ENCODE peak calls at places on chromosome 2, in nine cellular contexts. H, B, T, M, G, R, J, W and Y are unnamed samples.

GRCh38 chr2:29123584-29124349 is 8.6 kb downstream of the CLIP4 start:
- DNase-seq in B (no peak), R (no peak), M (peak; percentile 90), W (no peak), T (peak; percentile 43), H (peak; percentile 28), G (no peak), J (peak; percentile 74), Y (no peak)

GRCh38 chr2:219571311-219572236 is at the start of gene OBSL1:
- DNase-seq in B (no peak), G (peak; percentile 85), J (peak; percentile 92), T (peak; percentile 69), W (peak; percentile 44), M (peak; percentile 60), R (peak; percentile 94), H (no peak), Y (peak; percentile 75)

GRCh38 chr2:2254206-2254605 is 76.9 kb downstream of the MYT1L start:
- DNase-seq in G (no peak), M (no peak), W (no peak), H (no peak), J (no peak), R (no peak), T (no peak), B (no peak), Y (no peak)

GRCh38 chr2:122660786-122661634 is 905.6 kb downstream of the TSN start:
- DNase-seq in M (no peak), R (no peak), T (no peak), J (peak; percentile 7), G (no peak), W (no peak), B (no peak), H (no peak), Y (no peak)

GRCh38 chr2:240990726-240991377 is 7.6 kb upstream of the SNED1 start:
- DNase-seq in R (no peak), W (no peak), J (no peak), B (no peak), G (no peak), H (no peak), M (no peak), T (no peak), Y (no peak)

GRCh38 chr2:217868911-217869334 is 133.9 kb downstream of the TNS1 start:
- DNase-seq in T (no peak), H (no peak), G (no peak), J (peak; percentile 55), M (peak; percentile 55), R (no peak), B (no peak), W (no peak), Y (no peak)

GRCh38 chr2:232927793-232928563 is 57.9 kb downstream of the SNORC start:
- DNase-seq in H (peak; percentile 21), M (no peak), J (peak; percentile 39), G (peak; percentile 5), W (peak; percentile 64), B (peak; percentile 74), T (no peak), R (no peak), Y (no peak)

GRCh38 chr2:85698880-85699254 is 4.7 kb downstream of the GNLY start:
- DNase-seq in R (no peak), H (no peak), M (no peak), J (no peak), B (no peak), W (no peak), G (no peak), T (no peak), Y (no peak)

GRCh38 chr2:196315388-196316049 is 144.1 kb upstream of the STK17B start:
- DNase-seq in W (no peak), T (no peak), B (no peak), H (no peak), M (peak; percentile 69), J (peak; percentile 58), G (no peak), R (no peak), Y (no peak)

GRCh38 chr2:174868916-174869315 is 104.6 kb upstream of the CHRNA1 start:
- DNase-seq in W (no peak), H (no peak), M (no peak), J (no peak), G (peak; percentile 9), R (no peak), B (no peak), T (no peak), Y (no peak)

GRCh38 chr2:96909651-96910050 is 39.8 kb upstream of the SEMA4C start:
- DNase-seq in H (no peak), R (no peak), B (no peak), M (no peak), W (no peak), G (no peak), T (no peak), J (no peak), Y (no peak)

GRCh38 chr2:129604560-129604959 is 374.9 kb upstream of the RAB6C start:
- DNase-seq in H (no peak), R (no peak), M (no peak), G (no peak), W (no peak), J (no peak), T (no peak), B (no peak), Y (no peak)

GRCh38 chr2:230671117-230671516 is 41.5 kb upstream of the CAB39 start:
- DNase-seq in B (peak; percentile 53), R (no peak), W (no peak), J (peak; percentile 50), M (peak; percentile 85), H (no peak), T (peak; percentile 67), G (no peak), Y (no peak)

GRCh38 chr2:133497261-133497893 is 70.9 kb downstream of the NCKAP5 start:
- DNase-seq in G (no peak), J (peak; percentile 54), B (no peak), M (peak; percentile 10), H (no peak), T (no peak), W (no peak), R (no peak), Y (no peak)

GRCh38 chr2:96353032-96353561 is 17.5 kb downstream of the NCAPH start:
- DNase-seq in M (peak; percentile 72), J (peak; percentile 44), H (no peak), R (no peak), G (peak; percentile 30), B (no peak), T (no peak), W (peak; percentile 47), Y (no peak)

GRCh38 chr2:190533175-190533967 is 1.2 kb downstream of the NEMP2 start:
- DNase-seq in H (no peak), G (no peak), R (peak; percentile 50), W (no peak), B (no peak), M (no peak), T (peak; percentile 33), J (no peak), Y (peak; percentile 36)

GRCh38 chr2:233964581-233964980 is 47.4 kb downstream of the TRPM8 start:
- DNase-seq in B (no peak), T (peak; percentile 60), G (no peak), H (no peak), J (peak; percentile 81), R (no peak), M (no peak), W (no peak), Y (no peak)